ENCODE peak calls at places on chromosome 1, in seven cellular contexts. K is activated naive CD4-positive, alpha-beta T cell treated with anti-CD3 and anti-CD28 coated beads for 36 hours; Q is NCI-H2081; V is NCI-H446 treated with DMSO at 0.1 percent for 48 hours; Z is Right ventricle myocardium inferior; D is Caki2; E is AG10803. N is an unnamed sample.

GRCh38 chr1:84634536-84635205 is 55.6 kb downstream of the SSX2IP start:
- DNase-seq in V (no peak), Z (no peak), Q (no peak), D (peak), K (no peak), E (no peak), N (no peak)

GRCh38 chr1:196400478-196401453 is 207.5 kb downstream of the KCNT2 start:
- DNase-seq in D (peak), K (no peak), V (no peak), Z (no peak), E (peak), Q (peak), N (no peak)

GRCh38 chr1:151146416-151147131 is at the start of gene SEMA6C:
- DNase-seq in Z (peak), D (peak), Q (peak), V (peak), E (peak), K (peak), N (peak)

GRCh38 chr1:42006836-42007235 is 88.1 kb upstream of the HIVEP3 start:
- DNase-seq in D (no peak), E (peak), Z (no peak), K (no peak), Q (no peak), V (no peak), N (no peak)

GRCh38 chr1:45365051-45365450 is 24.8 kb upstream of the MUTYH start:
- DNase-seq in Z (no peak), D (no peak), Q (no peak), E (no peak), V (no peak), K (no peak), N (no peak)

GRCh38 chr1:246497331-246497915 is 9.7 kb downstream of the SMYD3 start:
- DNase-seq in D (peak), K (no peak), V (peak), E (peak), Z (no peak), Q (peak), N (peak)

GRCh38 chr1:244314921-244315544 is 136.7 kb downstream of the ADSS2 start:
- DNase-seq in Q (no peak), Z (no peak), V (no peak), K (no peak), E (no peak), D (no peak), N (no peak)

GRCh38 chr1:157363660-157364140 is 188.6 kb downstream of the FCRL5 start:
- DNase-seq in K (peak), Q (peak), Z (no peak), V (no peak), E (peak), D (peak), N (no peak)

GRCh38 chr1:15260418-15261154 is 13.6 kb downstream of the FHAD1 start:
- DNase-seq in Z (no peak), D (peak), V (no peak), Q (no peak), E (no peak), K (no peak), N (no peak)

GRCh38 chr1:116326486-116326885 is 46.6 kb upstream of the ATP1A1 start:
- DNase-seq in Q (no peak), Z (no peak), K (no peak), D (no peak), E (no peak), V (no peak), N (no peak)

GRCh38 chr1:169115891-169116585 is 9.5 kb downstream of the ATP1B1 start:
- DNase-seq in V (no peak), K (no peak), E (no peak), Z (no peak), D (peak), Q (no peak), N (no peak)

GRCh38 chr1:176903474-176903873 is 261.0 kb downstream of the ASTN1 start:
- DNase-seq in Z (no peak), K (no peak), V (no peak), E (peak), Q (no peak), D (no peak), N (no peak)

GRCh38 chr1:20903452-20903851 is 116.3 kb upstream of the HP1BP3 start:
- DNase-seq in E (no peak), D (no peak), K (no peak), Z (no peak), V (no peak), Q (no peak), N (no peak)

GRCh38 chr1:38022810-38023209 is 10.3 kb downstream of the UTP11 start:
- DNase-seq in D (no peak), Z (no peak), V (no peak), E (no peak), K (no peak), Q (no peak), N (no peak)

GRCh38 chr1:78263459-78263858 is 217.7 kb downstream of the GIPC2 start:
- DNase-seq in V (no peak), D (no peak), Q (no peak), Z (peak), K (no peak), E (no peak), N (no peak)

GRCh38 chr1:201741763-201742342 is 87.1 kb upstream of the IPO9 start:
- DNase-seq in E (peak), D (no peak), Z (no peak), K (no peak), V (no peak), Q (no peak), N (no peak)

N was measured in DMS 273 treated with DMSO at 0.1 percent for 48 hours.